ENCODE peak calls at places on chromosomes 5 and 9, in five cellular contexts. O is HTR-8/SVneo; K is naive thymus-derived CD4-positive, alpha-beta T cell; H is Kasumi-1; X is NB4. B is an unnamed sample.

GRCh38 chr9:127862075-127863011 is 7.9 kb upstream of the ENG start:
- DNase-seq in O (no peak), K (peak; percentile 36), H (peak; percentile 92), X (peak; percentile 95), B (no peak)

GRCh38 chr9:38083858-38084555 is 15.0 kb upstream of the SHB start:
- DNase-seq in O (no peak), K (no peak), H (no peak), X (no peak), B (no peak)

GRCh38 chr9:81791076-81791475 is 101.7 kb upstream of the TLE1 start:
- DNase-seq in O (no peak), K (no peak), H (no peak), X (no peak), B (no peak)

GRCh38 chr5:168947212-168947868 is 353.6 kb downstream of the SLIT3 start:
- DNase-seq in O (peak; percentile 48), K (no peak), H (peak; percentile 65), X (peak; percentile 61), B (no peak)

GRCh38 chr9:137453643-137454081 is 5.5 kb downstream of the NSMF start:
- DNase-seq in O (peak; percentile 29), K (peak; percentile 51), H (peak; percentile 45), X (peak; percentile 58), B (peak; percentile 45)

GRCh38 chr5:150989695-150990094 is 30.7 kb upstream of the GPX3 start:
- DNase-seq in O (no peak), K (no peak), H (no peak), X (peak; percentile 52), B (no peak)

GRCh38 chr5:127804886-127805426 is 101.8 kb downstream of the CCDC192 start:
- DNase-seq in O (no peak), K (no peak), H (no peak), X (no peak), B (no peak)

GRCh38 chr9:113302792-113303418 is at the start of gene RNF183:
- DNase-seq in O (no peak), K (no peak), H (no peak), X (no peak), B (no peak)

B was measured in pancreas.